ENCODE peak calls at places on chromosomes 2 and 18, in six cellular contexts. W, R, Q, Z, X and H are unnamed samples.

GRCh38 chr2:109525836-109526235 is 87.9 kb downstream of the SEPTIN10 start:
- DNase-seq in W (no peak), R (no peak), Q (no peak), Z (no peak), X (no peak), H (no peak)

GRCh38 chr2:140654565-140654964 is 1476.3 kb downstream of the LRP1B start:
- DNase-seq in W (no peak), R (no peak), Q (no peak), Z (no peak), X (no peak), H (no peak)

GRCh38 chr2:96470636-96471035 is 34.5 kb downstream of the NEURL3 start:
- DNase-seq in W (peak; percentile 50), R (peak; percentile 64), Q (no peak), Z (no peak), X (peak; percentile 77), H (peak; percentile 54)

GRCh38 chr2:68284896-68285295 is 32.6 kb upstream of the PPP3R1 start:
- DNase-seq in W (no peak), R (no peak), Q (no peak), Z (no peak), X (no peak), H (no peak)

GRCh38 chr18:21897811-21898210 is 157.2 kb downstream of the MIB1 start:
- DNase-seq in W (peak; percentile 58), R (peak; percentile 32), Q (no peak), Z (peak; percentile 56), X (peak; percentile 43), H (peak; percentile 25)

GRCh38 chr2:218852911-218853667 is 6.5 kb upstream of the WNT6 start:
- DNase-seq in W (peak; percentile 52), R (no peak), Q (no peak), Z (peak; percentile 61), X (peak; percentile 62), H (no peak)

GRCh38 chr18:34977787-34978532 is 63.3 kb upstream of the MAPRE2 start:
- DNase-seq in W (no peak), R (peak; percentile 1), Q (no peak), Z (no peak), X (no peak), H (peak; percentile 5)

GRCh38 chr2:152354909-152355308 is 19.9 kb downstream of the FMNL2 start:
- DNase-seq in W (no peak), R (no peak), Q (no peak), Z (no peak), X (no peak), H (no peak)

GRCh38 chr18:11380968-11381367 is 228.4 kb upstream of the SLC35G4 start:
- DNase-seq in W (no peak), R (no peak), Q (no peak), Z (no peak), X (no peak), H (no peak)

GRCh38 chr2:159710601-159711180 is 1.6 kb upstream of the MARCHF7 start:
- DNase-seq in W (no peak), R (no peak), Q (no peak), Z (no peak), X (no peak), H (no peak)

GRCh38 chr2:11500702-11501303 is 33.0 kb upstream of the GREB1 start:
- DNase-seq in W (no peak), R (no peak), Q (peak; percentile 45), Z (no peak), X (no peak), H (no peak)

GRCh38 chr2:61356958-61357350 is 113.9 kb downstream of the USP34 start:
- DNase-seq in W (no peak), R (no peak), Q (no peak), Z (no peak), X (no peak), H (no peak)

GRCh38 chr2:190467575-190468083 is 59.5 kb downstream of the MFSD6 start:
- DNase-seq in W (no peak), R (no peak), Q (no peak), Z (no peak), X (no peak), H (no peak)

GRCh38 chr2:16034151-16034974 is 94.0 kb downstream of the MYCN start:
- DNase-seq in W (peak; percentile 14), R (no peak), Q (no peak), Z (peak; percentile 40), X (no peak), H (no peak)

GRCh38 chr2:21404827-21405625 is 281.3 kb downstream of the TDRD15 start:
- DNase-seq in W (no peak), R (no peak), Q (no peak), Z (no peak), X (no peak), H (no peak)

GRCh38 chr2:88554189-88554588 is 73.1 kb downstream of the EIF2AK3 start:
- DNase-seq in W (no peak), R (no peak), Q (no peak), Z (no peak), X (no peak), H (no peak)

GRCh38 chr2:45743531-45744391 is 92.3 kb downstream of the PRKCE start:
- DNase-seq in W (no peak), R (no peak), Q (no peak), Z (no peak), X (no peak), H (no peak)

GRCh38 chr2:136205615-136206014 is 87.7 kb upstream of the CXCR4 start:
- DNase-seq in W (no peak), R (no peak), Q (no peak), Z (no peak), X (no peak), H (no peak)

GRCh38 chr2:136204959-136205358 is 87.0 kb upstream of the CXCR4 start:
- DNase-seq in W (no peak), R (no peak), Q (no peak), Z (no peak), X (no peak), H (no peak)

GRCh38 chr2:136207030-136207623 is 89.2 kb upstream of the CXCR4 start:
- DNase-seq in W (no peak), R (no peak), Q (peak; percentile 68), Z (no peak), X (no peak), H (no peak)

GRCh38 chr2:136207665-136208064 is 89.7 kb upstream of the CXCR4 start:
- DNase-seq in W (no peak), R (no peak), Q (no peak), Z (no peak), X (no peak), H (no peak)

DNA sequence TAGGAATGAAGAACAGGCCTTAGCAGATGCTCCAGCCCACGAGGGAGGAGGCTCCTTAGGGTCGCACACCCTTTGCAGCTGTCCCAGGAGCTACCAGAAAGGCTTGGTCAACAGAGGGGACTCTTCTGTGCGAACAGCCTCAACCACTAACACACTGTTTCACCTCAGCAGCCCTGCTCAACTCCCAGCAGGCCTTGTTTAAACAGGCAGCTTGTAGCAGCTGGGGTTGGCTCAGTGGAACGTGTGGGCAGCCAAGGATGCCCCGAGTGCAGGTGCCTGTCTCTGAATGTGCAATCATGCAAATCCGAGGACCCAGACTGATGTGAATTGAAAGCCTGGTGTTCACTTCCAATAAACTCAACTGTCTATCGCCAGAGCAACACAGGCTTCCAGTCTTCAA is 88.7 kb upstream of the CXCR4 start:
- DNase-seq in W (no peak), R (no peak), Q (peak; percentile 79), Z (no peak), X (no peak), H (peak; percentile 25)
- TF ChIP-seq POLR2AphosphoS5 in W (no peak), R (no peak), Q (no peak), Z (no peak), X (no peak), H (peak; percentile 43)

GRCh38 chr2:240855670-240856069 is 13.0 kb upstream of the AGXT start:
- DNase-seq in W (no peak), R (no peak), Q (no peak), Z (no peak), X (no peak), H (no peak)

GRCh38 chr2:240858871-240859270 is 9.8 kb upstream of the AGXT start:
- DNase-seq in W (no peak), R (no peak), Q (no peak), Z (no peak), X (no peak), H (no peak)

GRCh38 chr2:240856151-240856980 is 12.3 kb upstream of the AGXT start:
- DNase-seq in W (no peak), R (no peak), Q (no peak), Z (peak; percentile 87), X (peak; percentile 27), H (no peak)

GRCh38 chr2:240858321-240858720 is 10.3 kb upstream of the AGXT start:
- DNase-seq in W (no peak), R (no peak), Q (no peak), Z (no peak), X (no peak), H (no peak)

DNA sequence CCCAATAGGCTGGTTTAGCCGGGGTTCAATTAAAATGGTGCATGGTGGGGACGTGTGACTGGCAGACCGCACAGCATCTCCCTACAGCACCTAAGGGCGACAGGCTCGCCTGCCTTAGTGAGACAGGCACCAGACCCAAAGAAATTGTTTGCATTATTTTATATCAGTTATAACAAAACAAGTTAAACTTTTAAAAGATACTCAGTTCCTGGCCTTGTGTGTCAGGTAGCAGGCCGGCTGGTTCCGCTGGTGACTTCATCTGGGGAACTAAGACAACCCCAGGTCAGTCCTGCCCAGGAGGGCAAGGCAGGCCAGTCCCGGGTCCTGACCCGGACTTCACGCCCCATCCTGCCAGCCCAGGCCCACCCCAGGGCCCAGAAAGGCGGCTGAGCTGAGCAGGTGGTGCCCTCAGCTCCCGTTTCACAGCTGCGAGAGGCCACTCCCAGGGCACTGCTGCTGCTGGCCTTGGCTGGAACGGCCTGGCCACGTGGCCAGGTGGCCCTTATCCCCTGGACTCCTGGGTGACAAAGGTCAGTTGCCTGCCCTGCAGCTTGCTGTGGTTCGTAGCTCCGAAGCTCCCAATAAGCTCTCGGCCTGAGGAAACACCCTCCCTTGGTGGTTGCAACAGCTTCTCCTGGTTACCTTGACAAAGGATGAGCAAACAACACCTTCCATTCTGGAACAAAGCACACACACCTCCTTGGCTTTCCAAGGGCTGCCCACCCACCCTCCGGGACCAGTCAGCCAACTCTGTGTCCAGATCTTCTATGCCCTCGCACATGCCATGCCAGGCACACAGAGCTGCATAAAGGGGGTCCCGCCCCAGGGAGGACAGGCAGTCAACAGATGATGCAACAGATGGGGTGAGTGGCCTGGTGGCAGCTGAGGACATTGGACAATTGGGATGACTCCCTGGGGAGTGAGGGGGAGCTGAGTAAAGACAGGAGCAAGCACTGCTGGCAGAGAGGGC is 11.3 kb upstream of the AGXT start:
- DNase-seq in W (no peak), R (no peak), Q (no peak), Z (peak; percentile 94), X (no peak), H (no peak)
- TF ChIP-seq TAF1 in W (no peak), R (no peak), Q (no peak), Z (peak; percentile 56), X (no peak), H (no peak)

GRCh38 chr2:27946530-27946929 is 56.0 kb downstream of the BABAM2 start:
- DNase-seq in W (no peak), R (no peak), Q (no peak), Z (no peak), X (no peak), H (no peak)

GRCh38 chr2:27940090-27940671 is 49.7 kb downstream of the BABAM2 start:
- DNase-seq in W (no peak), R (no peak), Q (no peak), Z (no peak), X (no peak), H (no peak)

GRCh38 chr2:27942612-27943011 is 52.1 kb downstream of the BABAM2 start:
- DNase-seq in W (no peak), R (no peak), Q (no peak), Z (no peak), X (no peak), H (no peak)

GRCh38 chr2:27943138-27943537 is 52.6 kb downstream of the BABAM2 start:
- DNase-seq in W (no peak), R (no peak), Q (no peak), Z (no peak), X (no peak), H (no peak)
- TF ChIP-seq POLR2A in W (no peak), R (no peak), Q (no peak), Z (no peak), X (no peak), H (no peak)

GRCh38 chr2:35827086-35827485 is 528.5 kb upstream of the CRIM1 start:
- DNase-seq in W (no peak), R (no peak), Q (no peak), Z (no peak), X (no peak), H (no peak)
- TF ChIP-seq POLR2AphosphoS5 in W (no peak), R (no peak), Q (no peak), Z (no peak), X (no peak), H (no peak)